ENCODE peak calls at places on chromosomes 13 and 19, in eight cellular contexts. A is ovary, Q is K562, M is suprapubic skin, K is stomach, L is transverse colon, O is A549, N is GM12878. X is an unnamed sample.

GRCh38 chr13:78875792-78876580 is 217.0 kb upstream of the OBI1 start:
- DNase-seq in A (no peak), Q (no peak), M (no peak), K (no peak), L (no peak), O (no peak), N (no peak), X (no peak)

GRCh38 chr13:66940113-66940512 is 290.0 kb downstream of the PCDH9 start:
- DNase-seq in A (no peak), Q (no peak), M (no peak), K (no peak), L (no peak), O (no peak), N (no peak), X (no peak)

GRCh38 chr13:77909827-77910226 is 8.8 kb downstream of the EDNRB start:
- DNase-seq in A (no peak), Q (no peak), M (no peak), K (no peak), L (no peak), O (no peak), N (no peak), X (no peak)

GRCh38 chr19:1167687-1168561 is 6.1 kb downstream of the SBNO2 start:
- DNase-seq in A (peak), Q (no peak), M (peak), K (no peak), L (no peak), O (no peak), N (no peak), X (no peak)

GRCh38 chr19:34475026-34475974 is 6.3 kb upstream of the WTIP start:
- DNase-seq in A (peak), Q (no peak), M (peak), K (no peak), L (no peak), O (peak), N (no peak), X (no peak)

GRCh38 chr13:101231751-101232428 is 184.4 kb downstream of the NALCN start:
- DNase-seq in A (no peak), Q (no peak), M (no peak), K (no peak), L (no peak), O (no peak), N (no peak), X (no peak)

GRCh38 chr13:112643759-112644459 is 45.9 kb upstream of the ATP11A start:
- DNase-seq in A (no peak), Q (no peak), M (no peak), K (peak), L (no peak), O (no peak), N (no peak), X (no peak)

GRCh38 chr13:107170270-107170931 is 602.5 kb upstream of the ARGLU1 start:
- DNase-seq in A (no peak), Q (no peak), M (no peak), K (no peak), L (no peak), O (peak), N (no peak), X (no peak)

GRCh38 chr13:77038907-77039470 is 12.0 kb upstream of the FBXL3 start:
- DNase-seq in A (no peak), Q (no peak), M (no peak), K (no peak), L (no peak), O (no peak), N (no peak), X (no peak)

GRCh38 chr19:34136127-34136526 is 36.2 kb upstream of the LSM14A start:
- DNase-seq in A (no peak), Q (no peak), M (no peak), K (no peak), L (no peak), O (no peak), N (no peak), X (no peak)

GRCh38 chr13:26716984-26717383 is 43.6 kb downstream of the GPR12 start:
- DNase-seq in A (no peak), Q (no peak), M (no peak), K (no peak), L (no peak), O (no peak), N (no peak), X (no peak)

GRCh38 chr13:51292000-51292550 is 47.4 kb upstream of the SERPINE3 start:
- DNase-seq in A (no peak), Q (no peak), M (no peak), K (no peak), L (no peak), O (no peak), N (no peak), X (no peak)

GRCh38 chr19:44582581-44583265 is 30.6 kb upstream of the IGSF23 start:
- DNase-seq in A (no peak), Q (peak), M (no peak), K (no peak), L (peak), O (peak), N (no peak), X (no peak)

GRCh38 chr19:39951686-39952085 is 17.3 kb upstream of the FCGBP start:
- DNase-seq in A (no peak), Q (no peak), M (no peak), K (peak), L (no peak), O (peak), N (no peak), X (no peak)

GRCh38 chr13:112984501-112984900 is 15.5 kb downstream of the MCF2L start:
- DNase-seq in A (no peak), Q (no peak), M (no peak), K (no peak), L (no peak), O (no peak), N (no peak), X (no peak)

GRCh38 chr13:75271851-75272250 is 210.1 kb downstream of the TBC1D4 start:
- DNase-seq in A (no peak), Q (no peak), M (no peak), K (no peak), L (no peak), O (no peak), N (no peak), X (no peak)

DNA sequence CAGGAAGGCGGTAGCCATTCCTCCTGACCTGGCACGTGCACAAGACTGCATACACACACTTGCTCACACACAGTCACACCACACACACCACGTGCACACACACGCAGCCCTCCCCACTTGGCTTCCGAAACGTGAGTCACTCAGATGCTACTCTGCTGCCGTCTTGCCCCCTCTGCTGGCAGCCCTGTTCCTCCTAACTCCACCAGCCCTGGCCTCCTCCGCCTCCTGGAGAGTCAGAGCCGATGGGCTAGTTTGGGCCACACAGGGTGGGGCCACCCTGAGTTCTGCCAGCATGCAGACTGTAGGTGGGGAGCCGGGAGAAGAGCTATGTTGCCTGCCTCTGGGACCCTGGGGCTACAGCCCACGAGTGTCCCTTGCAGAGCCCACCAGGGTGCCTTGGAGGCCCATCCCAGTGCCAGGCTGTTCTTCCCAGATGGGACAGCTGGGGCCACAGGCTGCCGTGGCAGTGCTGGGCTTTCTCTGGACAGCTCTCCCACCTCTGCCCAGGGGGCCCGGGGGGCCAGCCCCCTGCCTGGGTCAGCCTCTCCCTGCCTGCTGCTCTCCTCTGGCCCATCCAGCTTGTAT is 12.1 kb downstream of the PIN1 start:
- DNase-seq in A (peak), Q (peak), M (no peak), K (peak), L (peak), O (peak), N (no peak), X (no peak)
- TF ChIP-seq CTCF in A (no peak), Q (peak), M (peak), K (no peak), L (peak), O (peak), N (peak), X (no peak)

GRCh38 chr19:4499855-4500254 is 18.4 kb downstream of the PLIN4 start:
- DNase-seq in A (no peak), Q (no peak), M (no peak), K (no peak), L (no peak), O (no peak), N (no peak), X (no peak)

GRCh38 chr19:4501005-4501591 is 17.2 kb downstream of the PLIN4 start:
- DNase-seq in A (no peak), Q (no peak), M (no peak), K (no peak), L (no peak), O (no peak), N (no peak), X (no peak)

GRCh38 chr19:4501691-4502090 is 16.6 kb downstream of the PLIN4 start:
- DNase-seq in A (no peak), Q (no peak), M (no peak), K (no peak), L (no peak), O (no peak), N (no peak), X (no peak)

GRCh38 chr19:4497770-4498389 is 20.4 kb downstream of the PLIN4 start:
- DNase-seq in A (no peak), Q (no peak), M (no peak), K (no peak), L (no peak), O (no peak), N (no peak), X (no peak)

DNA sequence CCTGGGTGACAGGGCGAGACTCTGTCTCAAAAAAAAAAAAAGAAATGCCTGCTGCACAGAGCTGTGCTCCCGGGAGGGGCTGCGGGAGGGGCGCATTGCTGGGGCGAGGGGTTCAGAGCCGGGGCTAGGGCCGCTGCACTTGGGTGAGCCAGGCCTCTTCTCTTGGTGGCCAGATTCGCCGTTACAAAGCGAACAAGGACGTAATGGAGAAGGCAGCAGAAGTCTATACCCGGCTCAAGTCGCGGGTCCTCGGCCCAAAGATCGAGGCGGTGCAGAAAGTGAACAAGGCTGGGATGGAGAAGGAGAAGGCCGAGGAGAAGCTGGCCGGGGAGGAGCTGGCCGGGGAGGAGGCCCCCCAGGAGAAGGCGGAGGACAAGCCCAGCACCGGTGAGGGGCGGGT is 19.0 kb downstream of the PLIN4 start:
- DNase-seq in A (no peak), Q (no peak), M (no peak), K (no peak), L (no peak), O (no peak), N (no peak), X (no peak)
- TF ChIP-seq EP300 in A (no peak), Q (no peak), M (no peak), K (no peak), L (no peak), O (no peak), N (no peak), X (no peak)

DNA sequence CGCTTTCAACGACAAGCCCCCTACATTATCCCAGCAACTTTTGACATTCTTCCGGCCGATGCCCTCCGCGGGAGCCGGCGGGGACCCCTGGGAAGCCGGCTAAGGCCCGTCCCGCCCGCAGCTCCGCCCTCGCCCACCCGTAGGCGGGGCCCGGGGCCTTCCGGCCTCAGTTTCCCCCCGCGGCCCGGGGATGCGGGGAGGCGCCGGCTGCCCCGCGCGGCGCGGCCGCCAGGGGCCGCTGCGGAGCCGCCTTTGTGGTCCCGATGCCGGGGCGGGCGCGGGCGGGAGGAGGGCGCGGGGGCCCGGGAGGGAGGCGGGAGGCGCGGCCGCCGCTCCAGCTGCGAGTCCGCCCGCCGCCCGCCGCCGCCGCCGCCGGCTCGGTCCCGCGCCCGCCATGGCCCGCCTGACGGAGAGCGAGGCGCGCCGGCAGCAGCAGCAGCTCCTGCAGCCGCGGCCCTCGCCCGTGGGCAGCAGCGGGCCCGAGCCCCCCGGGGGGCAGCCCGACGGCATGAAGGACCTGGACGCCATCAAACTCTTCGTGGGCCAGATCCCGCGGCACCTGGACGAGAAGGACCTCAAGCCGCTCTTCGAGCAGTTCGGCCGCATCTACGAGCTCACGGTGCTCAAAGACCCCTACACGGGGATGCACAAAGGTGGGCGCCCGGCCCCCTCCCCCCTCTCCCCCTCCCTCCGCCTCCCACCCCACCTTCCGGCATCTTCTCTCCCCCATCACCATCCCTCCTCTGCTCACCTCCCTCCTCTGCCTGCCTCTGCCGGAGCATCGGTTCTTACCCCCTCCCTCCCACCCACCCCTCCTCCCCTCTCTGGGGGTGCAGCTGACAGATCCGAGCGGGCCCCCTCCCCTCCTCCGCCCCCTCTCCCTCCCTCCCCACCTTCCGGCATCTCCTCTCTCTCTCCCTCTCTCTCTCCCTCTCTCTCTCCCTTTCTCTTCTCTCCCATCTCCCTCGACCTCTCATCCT is at the start of gene CELF5:
- DNase-seq in A (peak), Q (peak), M (no peak), K (peak), L (peak), O (no peak), N (no peak), X (no peak)
- TF ChIP-seq CTCF in A (peak), Q (peak), M (peak), K (peak), L (peak), O (peak), N (peak), X (peak)

GRCh38 chr13:48782429-48782840 is 128.7 kb downstream of the CYSLTR2 start:
- DNase-seq in A (no peak), Q (no peak), M (no peak), K (no peak), L (no peak), O (peak), N (no peak), X (no peak)
- TF ChIP-seq EP300 in A (no peak), Q (no peak), M (no peak), K (no peak), L (no peak), O (no peak), N (no peak), X (no peak)

DNA sequence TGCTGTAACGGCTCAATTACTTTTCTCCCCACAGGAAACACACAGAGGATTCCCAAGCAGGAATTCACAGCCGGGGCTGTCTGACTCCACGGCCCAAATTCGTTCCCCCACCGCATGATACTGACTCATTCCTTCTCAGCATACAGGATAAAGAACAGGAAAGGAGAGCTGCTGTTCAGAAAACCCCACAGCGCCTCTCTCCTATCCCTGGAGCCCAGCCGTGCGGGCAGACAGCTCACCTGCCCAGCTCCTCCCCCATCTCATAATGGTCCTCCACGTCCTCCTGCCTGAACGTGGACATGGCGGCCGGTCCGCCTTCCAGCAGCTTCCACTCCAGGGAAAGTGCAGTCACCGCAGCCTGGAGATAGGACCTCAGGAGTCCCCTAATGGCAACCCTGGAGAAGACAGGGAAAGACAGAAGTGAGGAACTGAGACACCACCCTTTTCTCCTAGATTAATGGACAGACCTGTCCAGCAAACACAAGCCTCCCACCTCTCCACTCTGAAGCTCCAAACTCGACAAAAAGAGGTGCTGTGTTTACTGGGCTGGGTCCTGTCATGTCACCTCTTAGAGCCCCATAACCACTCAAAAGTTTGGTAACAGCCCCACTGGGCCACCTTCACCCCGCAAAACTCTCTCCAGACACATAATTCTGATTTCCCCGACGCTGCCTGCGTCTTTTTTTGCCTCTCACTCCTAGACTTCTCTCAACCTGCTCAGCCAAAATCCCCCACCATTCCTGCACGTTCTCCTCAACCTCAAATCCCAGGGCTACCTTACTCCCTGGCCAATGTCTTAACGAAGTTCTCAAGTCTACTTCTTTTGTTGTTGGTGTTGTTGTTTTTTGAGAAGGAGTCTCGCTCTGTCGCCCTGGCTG is 1.2 kb downstream of the DAPK3 start:
- DNase-seq in A (peak), Q (no peak), M (no peak), K (peak), L (no peak), O (peak), N (no peak), X (no peak)
- TF ChIP-seq CTCF in A (no peak), Q (peak), M (no peak), K (no peak), L (no peak), O (no peak), N (no peak), X (no peak)